ENCODE peak calls at places on chromosomes 1 and 21, in five cellular contexts. M is endothelial cell, K is SW480, P is fibroblast of the aortic adventitia, R is thyroid gland. Y is an unnamed sample.

GRCh38 chr1:19811206-19811851 is 3.8 kb downstream of the RNF186 start:
- DNase-seq in M (peak), P (peak), K (peak), R (no peak), Y (peak)

GRCh38 chr1:32394890-32395415 is 712 bp upstream of the BSDC1 start:
- DNase-seq in R (no peak), P (no peak), M (no peak), K (no peak), Y (no peak)

GRCh38 chr1:53641481-53642214 is 97.3 kb downstream of the GLIS1 start:
- DNase-seq in P (no peak), M (no peak), K (no peak), R (no peak), Y (no peak)

GRCh38 chr1:3459051-3459908 is 4.8 kb downstream of the ARHGEF16 start:
- DNase-seq in M (no peak), K (peak), R (no peak), P (no peak), Y (no peak)

GRCh38 chr1:205245096-205245495 is 17.4 kb downstream of the TMCC2 start:
- DNase-seq in P (no peak), R (no peak), K (no peak), M (no peak), Y (no peak)

GRCh38 chr1:156822680-156823079 is 6.0 kb upstream of the SH2D2A start:
- DNase-seq in R (no peak), P (no peak), K (no peak), M (no peak), Y (no peak)

GRCh38 chr1:164772635-164773034 is 213.7 kb downstream of the PBX1 start:
- DNase-seq in K (peak), P (peak), M (no peak), R (peak), Y (peak)

GRCh38 chr1:183734600-183735036 is 70.3 kb upstream of the RGL1 start:
- DNase-seq in R (peak), M (peak), K (no peak), P (peak), Y (no peak)

GRCh38 chr1:112998592-112999235 is 42.7 kb upstream of the SLC16A1 start:
- DNase-seq in P (peak), K (no peak), M (no peak), R (peak), Y (peak)

GRCh38 chr1:224931605-224932004 is 2.1 kb downstream of the DNAH14 start:
- DNase-seq in R (no peak), M (no peak), P (no peak), K (no peak), Y (no peak)

GRCh38 chr1:219938706-219939105 is 10.3 kb upstream of the SLC30A10 start:
- DNase-seq in K (peak), R (peak), P (peak), M (no peak), Y (no peak)

GRCh38 chr1:214021321-214021720 is 33.5 kb downstream of the PROX1 start:
- DNase-seq in K (no peak), P (no peak), M (no peak), R (no peak), Y (no peak)

GRCh38 chr1:11448375-11449085 is 30.4 kb upstream of the DISP3 start:
- DNase-seq in M (no peak), K (no peak), R (no peak), P (no peak), Y (no peak)

GRCh38 chr1:12249181-12249580 is 19.4 kb downstream of the VPS13D start:
- DNase-seq in K (no peak), M (no peak), R (no peak), P (peak), Y (no peak)

GRCh38 chr1:76861149-76861548 is 6.1 kb upstream of the ST6GALNAC5 start:
- DNase-seq in P (no peak), R (no peak), M (no peak), K (no peak), Y (no peak)

GRCh38 chr1:156912861-156913808 is 7.3 kb upstream of the LRRC71 start:
- DNase-seq in P (no peak), K (no peak), R (peak), M (no peak), Y (no peak)

GRCh38 chr1:37793773-37794371 is at the start of gene MANEAL:
- DNase-seq in P (peak), R (peak), K (peak), M (peak), Y (peak)

GRCh38 chr1:204420039-204421004 is 8.7 kb upstream of the PPP1R15B start:
- DNase-seq in R (no peak), M (no peak), P (no peak), K (no peak), Y (no peak)

GRCh38 chr21:43911015-43911934 is 46.3 kb downstream of the AGPAT3 start:
- DNase-seq in M (no peak), P (no peak), K (no peak), R (peak), Y (no peak)

Y was measured in body of pancreas.